ENCODE peak calls at places on chromosomes 13 and 19, in seven cellular contexts. W is ascending aorta, F is mammary epithelial cell, U is Peyer's patch, I is BE2C, H is heart left ventricle, T is lower lobe of right lung. X is an unnamed sample.
A peak's percentile ranks its signal among the peaks of the same experiment; 100 is the strongest.

GRCh38 chr19:19514215-19514633 is 1.1 kb downstream of the TSSK6 start:
- DNase-seq in I (no peak), T (no peak), W (peak; percentile 81), F (no peak), H (peak; percentile 95), U (no peak), X (no peak)

GRCh38 chr19:56350416-56351045 is 35.9 kb upstream of the ZSCAN5A start:
- DNase-seq in U (no peak), I (peak; percentile 40), F (peak; percentile 31), H (no peak), T (no peak), W (no peak), X (no peak)

GRCh38 chr13:43785166-43785680 is 1.5 kb downstream of the ENOX1 start:
- DNase-seq in U (no peak), F (no peak), W (no peak), I (no peak), H (no peak), T (no peak), X (no peak)

GRCh38 chr13:32391101-32391620 is 36.8 kb downstream of the N4BP2L1 start:
- DNase-seq in I (no peak), H (no peak), F (no peak), T (no peak), U (no peak), W (no peak), X (no peak)

GRCh38 chr19:33064117-33064777 is 441 bp downstream of the RHPN2 start:
- DNase-seq in I (peak; percentile 54), W (no peak), T (peak; percentile 73), H (no peak), U (peak; percentile 79), F (no peak), X (no peak)

GRCh38 chr13:49524740-49525501 is 29.2 kb downstream of the PHF11 start:
- DNase-seq in U (no peak), W (no peak), H (no peak), I (no peak), F (no peak), T (peak; percentile 57), X (no peak)

GRCh38 chr13:28582225-28582891 is 76.6 kb upstream of the POMP start:
- DNase-seq in W (no peak), U (no peak), H (no peak), T (no peak), F (no peak), I (no peak), X (no peak)

GRCh38 chr13:110108348-110109139 is 198.4 kb downstream of the COL4A1 start:
- DNase-seq in F (peak; percentile 78), W (peak; percentile 88), H (peak; percentile 87), T (peak; percentile 73), I (peak; percentile 50), U (no peak), X (peak; percentile 50)

DNA sequence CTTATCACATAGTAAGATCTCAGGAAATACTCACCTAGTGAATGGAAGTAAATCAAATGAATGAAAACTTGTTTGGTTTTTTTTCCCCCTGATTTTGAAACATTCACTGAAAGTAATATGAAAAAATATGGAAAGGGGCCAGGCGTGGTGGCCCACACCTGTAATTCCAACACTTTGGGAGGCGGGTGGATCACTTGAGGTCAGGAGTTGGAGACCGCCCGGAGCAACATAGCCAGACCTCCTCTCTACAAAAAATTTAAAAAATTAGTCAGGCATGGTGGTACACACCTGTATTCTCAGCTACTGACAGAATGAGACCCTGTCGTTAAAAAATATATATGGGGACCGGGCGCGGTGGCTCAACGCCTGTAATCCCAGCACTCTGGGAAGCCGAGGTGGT is 149.6 kb downstream of the SIPA1L3 start:
- DNase-seq in I (no peak), H (no peak), F (no peak), T (no peak), U (no peak), W (no peak), X (no peak)
- H3K36me3 ChIP-seq in I (no peaks in the 10 kb centered on the region), H (no peaks in the 10 kb centered on the region), F (no peaks in the 10 kb centered on the region), T (no peaks in the 10 kb centered on the region), U (no peaks in the 10 kb centered on the region), W (no peaks in the 10 kb centered on the region), X (no peaks in the 10 kb centered on the region)

GRCh38 chr13:50645092-50645491 is 198.4 kb downstream of the DLEU7 start:
- DNase-seq in F (peak; percentile 58), T (no peak), H (no peak), W (no peak), I (no peak), U (no peak), X (no peak)
- H3K36me3 ChIP-seq in F (no peaks in the 10 kb centered on the region), T (no peaks in the 10 kb centered on the region), H (no peaks in the 10 kb centered on the region), W (no peaks in the 10 kb centered on the region), I (no peaks in the 10 kb centered on the region), U (no peaks in the 10 kb centered on the region), X (no peaks in the 10 kb centered on the region)

DNA sequence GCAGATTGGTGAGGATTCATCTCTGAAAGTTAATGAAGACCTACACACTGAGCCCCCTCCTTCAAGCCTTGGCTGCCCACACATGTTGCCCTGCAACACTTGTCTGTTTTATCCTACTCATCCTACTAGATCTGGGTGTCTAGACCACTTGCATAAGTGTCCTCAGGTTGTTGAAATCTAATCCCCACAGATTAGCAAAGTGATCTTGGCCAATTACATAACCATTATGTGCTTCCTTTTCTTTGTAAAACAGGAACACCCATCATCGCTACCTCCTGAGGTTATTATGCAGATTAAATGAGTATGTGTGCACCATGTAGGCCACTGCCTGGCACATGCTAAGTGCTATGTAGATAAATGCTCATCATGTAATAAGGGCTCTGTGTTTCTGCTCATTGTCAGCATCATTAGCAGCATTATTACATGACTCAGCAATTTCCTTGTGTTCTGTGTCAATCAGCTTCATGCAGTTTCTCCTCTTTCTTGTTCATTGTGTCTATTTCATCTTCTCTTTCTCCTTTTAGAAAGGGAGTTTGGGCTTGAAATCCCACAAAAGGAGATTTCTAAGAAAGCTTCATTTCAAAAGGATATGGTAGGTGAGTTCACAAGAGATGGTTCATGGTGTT is 15.1 kb downstream of the ZNF175 start:
- DNase-seq in T (no peak), W (no peak), I (no peak), U (no peak), F (no peak), H (no peak), X (no peak)
- H3K36me3 ChIP-seq in T (peaks cover 61% of the 10 kb centered on the region), W (peaks cover 63% of the 10 kb centered on the region), I (peaks cover 43% of the 10 kb centered on the region), U (peaks cover 67% of the 10 kb centered on the region), F (peaks cover 9% of the 10 kb centered on the region), H (peaks cover 70% of the 10 kb centered on the region), X (peaks cover 40% of the 10 kb centered on the region)

GRCh38 chr19:7993560-7993959 is 11.9 kb downstream of the ELAVL1 start:
- DNase-seq in F (no peak), W (no peak), H (no peak), T (no peak), I (no peak), U (no peak), X (no peak)
- H3K36me3 ChIP-seq in F (peaks cover 9% of the 10 kb centered on the region), W (peaks cover 34% of the 10 kb centered on the region), H (peaks cover 38% of the 10 kb centered on the region), T (peaks cover 31% of the 10 kb centered on the region), I (peaks cover 39% of the 10 kb centered on the region), U (peaks cover 36% of the 10 kb centered on the region), X (peaks cover 18% of the 10 kb centered on the region)

X was measured in H1.